ENCODE peak calls at places on chromosomes 3 and 15, in six cellular contexts. U is naive thymus-derived CD4-positive, alpha-beta T cell; T is right lobe of liver; Q is EH; R is T-helper 2 cell; H is ACHN. P is an unnamed sample.

GRCh38 chr3:197103766-197104165 is 74.1 kb upstream of the MELTF start:
- DNase-seq in U (no peak), T (no peak), Q (peak; percentile 80), R (no peak), H (no peak), P (no peak)

GRCh38 chr3:99313481-99313880 is 324.9 kb upstream of the COL8A1 start:
- DNase-seq in U (no peak), T (no peak), Q (peak; percentile 57), R (no peak), H (no peak), P (no peak)

GRCh38 chr3:27878012-27878383 is 155.9 kb upstream of the EOMES start:
- DNase-seq in U (no peak), T (no peak), Q (no peak), R (no peak), H (no peak), P (no peak)

GRCh38 chr3:13141991-13142412 is 68.8 kb upstream of the IQSEC1 start:
- DNase-seq in U (no peak), T (no peak), Q (peak; percentile 62), R (no peak), H (peak; percentile 23), P (peak; percentile 43)

GRCh38 chr3:99520511-99520910 is 117.9 kb upstream of the COL8A1 start:
- DNase-seq in U (no peak), T (no peak), Q (no peak), R (no peak), H (no peak), P (no peak)

GRCh38 chr3:66423791-66424190 is 77.0 kb downstream of the LRIG1 start:
- DNase-seq in U (no peak), T (no peak), Q (peak; percentile 82), R (no peak), H (no peak), P (peak; percentile 84)

GRCh38 chr3:27358372-27358771 is 10.8 kb downstream of the NEK10 start:
- DNase-seq in U (no peak), T (no peak), Q (no peak), R (no peak), H (no peak), P (no peak)

GRCh38 chr3:191470543-191470942 is 9.6 kb downstream of the PYDC2 start:
- DNase-seq in U (no peak), T (no peak), Q (no peak), R (no peak), H (no peak), P (no peak)

GRCh38 chr3:156321934-156322333 is 201.6 kb downstream of the KCNAB1 start:
- DNase-seq in U (no peak), T (no peak), Q (no peak), R (no peak), H (no peak), P (no peak)

GRCh38 chr3:126472277-126473006 is 3.2 kb downstream of the ZXDC start:
- DNase-seq in U (no peak), T (peak; percentile 80), Q (peak; percentile 91), R (no peak), H (peak; percentile 9), P (peak; percentile 89)

GRCh38 chr15:68578175-68578959 is 426 bp upstream of the CORO2B start:
- DNase-seq in U (peak; percentile 56), T (peak; percentile 59), Q (peak; percentile 67), R (no peak), H (peak; percentile 51), P (peak; percentile 74)

GRCh38 chr15:68407886-68408500 is 24.0 kb downstream of the ITGA11 start:
- DNase-seq in U (peak; percentile 11), T (no peak), Q (no peak), R (no peak), H (no peak), P (no peak)

GRCh38 chr15:81038975-81039607 is 38.4 kb downstream of the TLNRD1 start:
- DNase-seq in U (no peak), T (peak; percentile 56), Q (peak; percentile 13), R (no peak), H (no peak), P (no peak)

GRCh38 chr3:101066776-101067175 is 73.6 kb upstream of the ABI3BP start:
- DNase-seq in U (no peak), T (no peak), Q (peak; percentile 82), R (no peak), H (peak; percentile 5), P (peak; percentile 75)

GRCh38 chr15:56971571-56971970 is 53.1 kb downstream of the TCF12 start:
- DNase-seq in U (no peak), T (no peak), Q (no peak), R (no peak), H (no peak), P (no peak)

GRCh38 chr3:168081171-168081771 is 14.5 kb downstream of the GOLIM4 start:
- DNase-seq in U (no peak), T (no peak), Q (peak; percentile 67), R (no peak), H (no peak), P (peak; percentile 27)

GRCh38 chr3:58204713-58205112 is 6.1 kb downstream of the DNASE1L3 start:
- DNase-seq in U (no peak), T (no peak), Q (no peak), R (no peak), H (no peak), P (no peak)

GRCh38 chr15:88956263-88956662 is 43.1 kb upstream of the MFGE8 start:
- DNase-seq in U (no peak), T (no peak), Q (no peak), R (no peak), H (no peak), P (no peak)

GRCh38 chr15:86685263-86685662 is 605.6 kb downstream of the AGBL1 start:
- DNase-seq in U (no peak), T (no peak), Q (no peak), R (no peak), H (no peak), P (no peak)

GRCh38 chr3:159619341-159619885 is 369.2 kb upstream of the IL12A start:
- DNase-seq in U (no peak), T (no peak), Q (peak; percentile 70), R (no peak), H (no peak), P (peak; percentile 21)

GRCh38 chr3:37964716-37965115 is 25.9 kb upstream of the VILL start:
- DNase-seq in U (no peak), T (no peak), Q (no peak), R (no peak), H (peak; percentile 70), P (no peak)

P was measured in RPMI7951.